ENCODE peak calls at places on chromosome 17, in five cellular contexts. H is dorsolateral prefrontal cortex; V is CD8-positive, alpha-beta T cell; U is mammary epithelial cell; A is left ventricle myocardium inferior. I is an unnamed sample.

GRCh38 chr17:80008848-80009247 is 26.8 kb downstream of the TBC1D16 start:
- DNase-seq in H (no peak), V (no peak), U (no peak), A (no peak), I (no peak)

GRCh38 chr17:953767-954166 is 25.8 kb downstream of the NXN start:
- DNase-seq in H (no peak), V (no peak), U (no peak), A (no peak), I (no peak)

GRCh38 chr17:75031972-75032895 is 14.5 kb downstream of the ATP5PD start:
- DNase-seq in H (peak), V (peak), U (peak), A (peak), I (no peak)

GRCh38 chr17:35788504-35788998 is 6.9 kb downstream of the MMP28 start:
- DNase-seq in H (no peak), V (no peak), U (peak), A (no peak), I (no peak)

GRCh38 chr17:80725532-80725931 is 180.9 kb downstream of the RPTOR start:
- DNase-seq in H (no peak), V (no peak), U (no peak), A (no peak), I (no peak)

GRCh38 chr17:66975614-66976378 is 11.3 kb downstream of the CACNG4 start:
- DNase-seq in H (no peak), V (no peak), U (peak), A (peak), I (no peak)

GRCh38 chr17:12963505-12963904 is 54.3 kb downstream of the ELAC2 start:
- DNase-seq in H (no peak), V (no peak), U (no peak), A (no peak), I (no peak)

GRCh38 chr17:17666111-17666714 is 15.0 kb upstream of the RAI1 start:
- DNase-seq in H (no peak), V (no peak), U (peak), A (no peak), I (no peak)

GRCh38 chr17:18267366-18267765 is 6.9 kb downstream of the MIEF2 start:
- DNase-seq in H (no peak), V (no peak), U (no peak), A (no peak), I (no peak)

GRCh38 chr17:50134206-50135110 is 4.5 kb upstream of the SAMD14 start:
- DNase-seq in H (no peak), V (no peak), U (no peak), A (no peak), I (no peak)

GRCh38 chr17:1532836-1533602 is 16.6 kb upstream of the INPP5K start:
- DNase-seq in H (no peak), V (peak), U (no peak), A (no peak), I (no peak)

GRCh38 chr17:17086585-17086984 is 44.3 kb downstream of the MPRIP start:
- DNase-seq in H (no peak), V (no peak), U (no peak), A (no peak), I (no peak)

GRCh38 chr17:32849879-32850278 is 27.0 kb downstream of the MYO1D start:
- DNase-seq in H (no peak), V (no peak), U (no peak), A (no peak), I (no peak)

GRCh38 chr17:43766413-43767052 is 7.9 kb upstream of the SOST start:
- DNase-seq in H (peak), V (peak), U (no peak), A (peak), I (no peak)

GRCh38 chr17:80675451-80676095 is 130.9 kb downstream of the RPTOR start:
- DNase-seq in H (no peak), V (no peak), U (peak), A (no peak), I (no peak)

GRCh38 chr17:77651983-77652382 is 306.5 kb upstream of the TNRC6C start:
- DNase-seq in H (no peak), V (no peak), U (no peak), A (no peak), I (no peak)

GRCh38 chr17:75565066-75565465 is 22.5 kb upstream of the MYO15B start:
- DNase-seq in H (no peak), V (no peak), U (peak), A (no peak), I (no peak)

GRCh38 chr17:76612465-76612864 is 26.8 kb upstream of the ST6GALNAC2 start:
- DNase-seq in H (no peak), V (no peak), U (no peak), A (no peak), I (no peak)

GRCh38 chr17:8470447-8471047 is 34.9 kb downstream of the NDEL1 start:
- DNase-seq in H (peak), V (no peak), U (peak), A (peak), I (no peak)

GRCh38 chr17:74201250-74201649 is 2.2 kb upstream of the RPL38 start:
- DNase-seq in H (no peak), V (no peak), U (peak), A (no peak), I (no peak)

GRCh38 chr17:62737513-62737912 is 70.6 kb downstream of the MARCHF10 start:
- DNase-seq in H (no peak), V (no peak), U (peak), A (no peak), I (no peak)

GRCh38 chr17:81514735-81515529 is 2.3 kb upstream of the ACTG1 start:
- DNase-seq in H (peak), V (peak), U (peak), A (peak), I (no peak)

GRCh38 chr17:45170976-45171337 is 9.3 kb downstream of the HEXIM2 start:
- DNase-seq in H (peak), V (no peak), U (peak), A (peak), I (no peak)

GRCh38 chr17:42106009-42106408 is 6.5 kb downstream of the DHX58 start:
- DNase-seq in H (no peak), V (no peak), U (no peak), A (no peak), I (no peak)

GRCh38 chr17:8965394-8966168 is at the start of gene PIK3R5:
- DNase-seq in H (no peak), V (peak), U (peak), A (peak), I (no peak)

GRCh38 chr17:76938009-76938408 is 69.8 kb downstream of the MGAT5B start:
- DNase-seq in H (no peak), V (no peak), U (no peak), A (no peak), I (no peak)

GRCh38 chr17:40607641-40608040 is 40.0 kb downstream of the SMARCE1 start:
- DNase-seq in H (no peak), V (peak), U (no peak), A (no peak), I (no peak)

GRCh38 chr17:83050651-83051422 is 28.6 kb upstream of the METRNL start:
- DNase-seq in H (peak), V (no peak), U (no peak), A (no peak), I (no peak)

GRCh38 chr17:14133104-14133503 is 63.8 kb downstream of the COX10 start:
- DNase-seq in H (no peak), V (no peak), U (no peak), A (no peak), I (no peak)

GRCh38 chr17:7465481-7466275 is 13.8 kb downstream of the ZBTB4 start:
- DNase-seq in H (no peak), V (no peak), U (no peak), A (no peak), I (no peak)

GRCh38 chr17:7467498-7467897 is 11.9 kb downstream of the ZBTB4 start:
- DNase-seq in H (no peak), V (no peak), U (no peak), A (no peak), I (no peak)

GRCh38 chr17:7468290-7468689 is 11.1 kb downstream of the ZBTB4 start:
- DNase-seq in H (no peak), V (no peak), U (no peak), A (no peak), I (no peak)

GRCh38 chr17:7466644-7467341 is 12.6 kb downstream of the ZBTB4 start:
- DNase-seq in H (no peak), V (no peak), U (peak), A (peak), I (no peak)

DNA sequence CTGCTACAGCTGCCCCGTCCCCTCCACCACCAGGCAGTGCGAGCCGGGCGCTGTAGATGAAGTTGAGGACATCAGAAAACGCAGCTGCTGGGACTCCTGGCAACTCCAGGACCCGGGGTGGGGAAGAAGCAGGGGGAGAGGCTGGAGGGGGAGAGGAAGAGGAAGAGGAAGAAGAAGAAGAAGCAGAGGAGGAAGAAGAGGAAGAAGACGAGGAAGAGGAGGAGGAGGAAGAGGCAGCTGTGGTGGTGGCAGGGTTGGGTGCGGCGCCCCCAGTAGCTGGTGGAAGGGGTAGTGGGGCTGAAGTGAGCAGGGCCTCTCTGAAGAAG is 13.2 kb downstream of the ZBTB4 start:
- DNase-seq in H (no peak), V (no peak), U (no peak), A (no peak), I (no peak)
- H3K27ac ChIP-seq in H (peak), V (no peak), U (no peak), A (peak), I (no peak)

GRCh38 chr17:3535253-3535995 is 22.2 kb downstream of the TRPV3 start:
- DNase-seq in H (peak), V (peak), U (peak), A (peak), I (no peak)
- TF ChIP-seq CTCF in H (peak), V (peak), U (peak), A (peak), I (peak)

DNA sequence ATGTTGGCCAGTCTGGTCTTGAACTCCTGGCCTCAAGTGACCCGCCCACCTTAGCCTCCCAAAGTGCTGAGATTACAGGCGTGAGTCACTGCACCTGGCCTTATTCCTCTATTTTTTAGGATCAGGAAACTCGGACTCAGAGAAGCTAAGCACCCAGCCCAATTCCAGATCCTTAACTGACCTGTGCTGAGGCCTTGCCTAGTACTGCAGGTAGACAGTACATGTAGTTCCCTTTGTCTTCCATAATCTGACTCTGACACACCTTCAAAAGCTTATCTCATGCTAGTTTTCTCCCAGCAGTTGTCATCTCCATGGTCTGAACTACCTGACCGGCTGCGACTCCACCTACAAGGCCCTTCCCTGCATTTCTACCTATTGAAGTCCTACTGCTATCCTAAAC is 65.7 kb upstream of the AXIN2 start:
- DNase-seq in H (no peak), V (no peak), U (no peak), A (no peak), I (no peak)
- H3K27ac ChIP-seq in H (no peak), V (no peak), U (no peak), A (no peak), I (no peak)

GRCh38 chr17:78823282-78824046 is 17.1 kb downstream of the USP36 start:
- DNase-seq in H (no peak), V (no peak), U (no peak), A (no peak), I (no peak)
- TF ChIP-seq CTCF in H (no peak), V (no peak), U (no peak), A (no peak), I (peak)

GRCh38 chr17:72639711-72640110 is 452.8 kb downstream of the SLC39A11 start:
- DNase-seq in H (no peak), V (no peak), U (no peak), A (no peak), I (no peak)
- H3K27ac ChIP-seq in H (no peak), V (no peak), U (no peak), A (no peak), I (no peak)

I was measured in AG04450.